ENCODE peak calls at places on chromosomes 7 and 10, in seven cellular contexts. One of them, this sample, is unnamed.

GRCh38 chr10:3139135-3139910 is 33.3 kb downstream of the PITRM1 start:
- DNase-seq in spleen: peak
- DNase-seq in A549: peak
- DNase-seq in B cell: no peak
- DNase-seq in bronchial epithelial cell: no peak
- DNase-seq in fibroblast of lung: no peak
- DNase-seq in AG09319: no peak
- DNase-seq in this sample: no peak

GRCh38 chr10:124551755-124552154 is 90.1 kb downstream of the LHPP start:
- DNase-seq in spleen: no peak
- DNase-seq in A549: no peak
- DNase-seq in B cell: no peak
- DNase-seq in bronchial epithelial cell: no peak
- DNase-seq in fibroblast of lung: no peak
- DNase-seq in AG09319: no peak
- DNase-seq in this sample: no peak

GRCh38 chr10:106816318-106817085 is 348.0 kb downstream of the SORCS1 start:
- DNase-seq in spleen: no peak
- DNase-seq in A549: no peak
- DNase-seq in B cell: no peak
- DNase-seq in bronchial epithelial cell: no peak
- DNase-seq in fibroblast of lung: no peak
- DNase-seq in AG09319: no peak
- DNase-seq in this sample: no peak

GRCh38 chr10:100868391-100868790 is 44.4 kb upstream of the SLF2 start:
- DNase-seq in spleen: no peak
- DNase-seq in A549: no peak
- DNase-seq in B cell: no peak
- DNase-seq in bronchial epithelial cell: no peak
- DNase-seq in fibroblast of lung: no peak
- DNase-seq in AG09319: no peak
- DNase-seq in this sample: no peak

GRCh38 chr10:100562806-100563293 is 27.1 kb downstream of the HIF1AN start:
- DNase-seq in spleen: no peak
- DNase-seq in A549: peak
- DNase-seq in B cell: no peak
- DNase-seq in bronchial epithelial cell: peak
- DNase-seq in fibroblast of lung: peak
- DNase-seq in AG09319: no peak
- DNase-seq in this sample: no peak

GRCh38 chr10:45373783-45374450 is at the start of gene ALOX5:
- DNase-seq in spleen: peak
- DNase-seq in A549: no peak
- DNase-seq in B cell: peak
- DNase-seq in bronchial epithelial cell: no peak
- DNase-seq in fibroblast of lung: no peak
- DNase-seq in AG09319: no peak
- DNase-seq in this sample: peak

GRCh38 chr7:95045236-95045923 is 138.0 kb downstream of the PPP1R9A start:
- DNase-seq in spleen: no peak
- DNase-seq in A549: peak
- DNase-seq in B cell: no peak
- DNase-seq in bronchial epithelial cell: peak
- DNase-seq in fibroblast of lung: peak
- DNase-seq in AG09319: no peak
- DNase-seq in this sample: no peak

GRCh38 chr7:45596665-45597095 is 22.5 kb downstream of the ADCY1 start:
- DNase-seq in spleen: peak
- DNase-seq in A549: no peak
- DNase-seq in B cell: no peak
- DNase-seq in bronchial epithelial cell: no peak
- DNase-seq in fibroblast of lung: no peak
- DNase-seq in AG09319: no peak
- DNase-seq in this sample: no peak

GRCh38 chr7:65251851-65252620 is 121.6 kb upstream of the ZNF92 start:
- DNase-seq in spleen: peak
- DNase-seq in A549: peak
- DNase-seq in B cell: no peak
- DNase-seq in bronchial epithelial cell: peak
- DNase-seq in fibroblast of lung: peak
- DNase-seq in AG09319: no peak
- DNase-seq in this sample: no peak

GRCh38 chr10:87721781-87722180 is 62.1 kb downstream of the PAPSS2 start:
- DNase-seq in spleen: no peak
- DNase-seq in A549: no peak
- DNase-seq in B cell: no peak
- DNase-seq in bronchial epithelial cell: no peak
- DNase-seq in fibroblast of lung: peak
- DNase-seq in AG09319: no peak
- DNase-seq in this sample: no peak

DNA sequence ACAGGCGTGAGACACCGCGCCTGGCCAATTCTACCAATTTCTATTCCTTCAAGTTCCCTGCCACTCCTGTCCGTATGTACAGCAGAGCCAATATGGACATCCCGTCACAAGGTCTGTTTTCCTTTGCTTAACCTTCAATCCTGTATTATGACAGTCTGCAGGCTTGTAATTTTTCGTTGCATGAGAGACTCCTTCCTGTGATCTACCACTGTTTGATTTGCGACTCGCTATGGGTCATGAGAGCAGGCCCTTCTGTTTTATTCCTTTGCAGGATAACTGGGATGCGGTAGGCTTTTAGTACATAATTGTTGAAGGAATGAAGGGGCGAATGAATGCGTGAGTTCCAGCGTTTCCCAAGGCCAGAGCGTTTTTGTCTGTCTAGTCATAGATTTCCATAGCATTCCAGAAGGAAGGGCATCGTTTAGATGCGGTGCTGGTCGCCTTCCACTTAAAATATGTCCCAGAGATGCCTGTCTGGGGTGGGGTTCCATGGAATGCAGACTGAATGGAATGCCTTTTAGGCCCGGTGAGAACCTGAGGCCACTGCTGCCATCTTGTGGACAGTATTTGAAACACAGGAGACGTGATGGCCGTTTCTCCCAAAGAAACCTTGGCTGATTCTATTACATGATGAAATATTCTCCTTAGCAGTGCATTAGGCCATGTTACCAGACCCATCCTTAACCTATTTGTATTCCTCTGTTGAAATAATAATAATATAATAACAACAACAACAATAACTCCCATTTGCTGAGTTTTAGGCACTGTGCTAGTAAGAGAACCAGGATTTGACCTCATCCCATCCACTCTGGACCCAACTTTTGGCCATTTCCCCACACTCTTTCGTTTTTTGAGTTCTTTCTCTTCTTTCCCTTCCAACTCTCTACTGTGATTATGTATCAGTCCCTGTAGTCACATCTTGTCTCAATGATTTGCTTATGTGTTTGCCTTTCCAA is 193.2 kb downstream of the MYOF start:
- DNase-seq in spleen: no peak
- DNase-seq in A549: peak
- DNase-seq in B cell: peak
- DNase-seq in bronchial epithelial cell: peak
- DNase-seq in fibroblast of lung: peak
- DNase-seq in AG09319: peak
- DNase-seq in this sample: peak
- TF ChIP-seq CTCF in spleen: peak
- TF ChIP-seq CTCF in A549: peak
- TF ChIP-seq CTCF in B cell: peak
- TF ChIP-seq CTCF in bronchial epithelial cell: peak
- TF ChIP-seq CTCF in fibroblast of lung: peak
- TF ChIP-seq CTCF in AG09319: peak
- TF ChIP-seq CTCF in this sample: peak

GRCh38 chr10:30494558-30494957 is 60.6 kb downstream of the MAP3K8 start:
- DNase-seq in spleen: no peak
- DNase-seq in A549: no peak
- DNase-seq in B cell: no peak
- DNase-seq in bronchial epithelial cell: no peak
- DNase-seq in fibroblast of lung: no peak
- DNase-seq in AG09319: no peak
- DNase-seq in this sample: no peak

GRCh38 chr10:30491204-30491603 is 57.2 kb downstream of the MAP3K8 start:
- DNase-seq in spleen: no peak
- DNase-seq in A549: no peak
- DNase-seq in B cell: no peak
- DNase-seq in bronchial epithelial cell: peak
- DNase-seq in fibroblast of lung: peak
- DNase-seq in AG09319: peak
- DNase-seq in this sample: no peak

GRCh38 chr10:30491832-30492530 is 58.0 kb downstream of the MAP3K8 start:
- DNase-seq in spleen: no peak
- DNase-seq in A549: no peak
- DNase-seq in B cell: no peak
- DNase-seq in bronchial epithelial cell: no peak
- DNase-seq in fibroblast of lung: no peak
- DNase-seq in AG09319: no peak
- DNase-seq in this sample: no peak

GRCh38 chr10:30495687-30496086 is 61.7 kb downstream of the MAP3K8 start:
- DNase-seq in spleen: no peak
- DNase-seq in A549: no peak
- DNase-seq in B cell: no peak
- DNase-seq in bronchial epithelial cell: peak
- DNase-seq in fibroblast of lung: no peak
- DNase-seq in AG09319: no peak
- DNase-seq in this sample: no peak

GRCh38 chr10:30493609-30494530 is 59.9 kb downstream of the MAP3K8 start:
- DNase-seq in spleen: peak
- DNase-seq in A549: peak
- DNase-seq in B cell: no peak
- DNase-seq in bronchial epithelial cell: peak
- DNase-seq in fibroblast of lung: peak
- DNase-seq in AG09319: no peak
- DNase-seq in this sample: peak
- TF ChIP-seq CTCF in spleen: peak
- TF ChIP-seq CTCF in A549: no peak
- TF ChIP-seq CTCF in B cell: peak
- TF ChIP-seq CTCF in bronchial epithelial cell: no peak
- TF ChIP-seq CTCF in fibroblast of lung: no peak
- TF ChIP-seq CTCF in AG09319: no peak
- TF ChIP-seq CTCF in this sample: peak

GRCh38 chr10:117163954-117164292 is 25.9 kb upstream of the VAX1 start:
- DNase-seq in spleen: no peak
- DNase-seq in A549: no peak
- DNase-seq in B cell: no peak
- DNase-seq in bronchial epithelial cell: no peak
- DNase-seq in fibroblast of lung: no peak
- DNase-seq in AG09319: no peak
- DNase-seq in this sample: no peak

GRCh38 chr10:117164878-117165556 is 26.9 kb upstream of the VAX1 start:
- DNase-seq in spleen: no peak
- DNase-seq in A549: no peak
- DNase-seq in B cell: no peak
- DNase-seq in bronchial epithelial cell: no peak
- DNase-seq in fibroblast of lung: no peak
- DNase-seq in AG09319: no peak
- DNase-seq in this sample: no peak

GRCh38 chr10:117167346-117168134 is 29.5 kb upstream of the VAX1 start:
- DNase-seq in spleen: no peak
- DNase-seq in A549: no peak
- DNase-seq in B cell: no peak
- DNase-seq in bronchial epithelial cell: no peak
- DNase-seq in fibroblast of lung: no peak
- DNase-seq in AG09319: no peak
- DNase-seq in this sample: no peak

GRCh38 chr10:117166420-117167345 is 28.6 kb upstream of the VAX1 start:
- DNase-seq in spleen: no peak
- DNase-seq in A549: no peak
- DNase-seq in B cell: no peak
- DNase-seq in bronchial epithelial cell: peak
- DNase-seq in fibroblast of lung: no peak
- DNase-seq in AG09319: no peak
- DNase-seq in this sample: no peak

DNA sequence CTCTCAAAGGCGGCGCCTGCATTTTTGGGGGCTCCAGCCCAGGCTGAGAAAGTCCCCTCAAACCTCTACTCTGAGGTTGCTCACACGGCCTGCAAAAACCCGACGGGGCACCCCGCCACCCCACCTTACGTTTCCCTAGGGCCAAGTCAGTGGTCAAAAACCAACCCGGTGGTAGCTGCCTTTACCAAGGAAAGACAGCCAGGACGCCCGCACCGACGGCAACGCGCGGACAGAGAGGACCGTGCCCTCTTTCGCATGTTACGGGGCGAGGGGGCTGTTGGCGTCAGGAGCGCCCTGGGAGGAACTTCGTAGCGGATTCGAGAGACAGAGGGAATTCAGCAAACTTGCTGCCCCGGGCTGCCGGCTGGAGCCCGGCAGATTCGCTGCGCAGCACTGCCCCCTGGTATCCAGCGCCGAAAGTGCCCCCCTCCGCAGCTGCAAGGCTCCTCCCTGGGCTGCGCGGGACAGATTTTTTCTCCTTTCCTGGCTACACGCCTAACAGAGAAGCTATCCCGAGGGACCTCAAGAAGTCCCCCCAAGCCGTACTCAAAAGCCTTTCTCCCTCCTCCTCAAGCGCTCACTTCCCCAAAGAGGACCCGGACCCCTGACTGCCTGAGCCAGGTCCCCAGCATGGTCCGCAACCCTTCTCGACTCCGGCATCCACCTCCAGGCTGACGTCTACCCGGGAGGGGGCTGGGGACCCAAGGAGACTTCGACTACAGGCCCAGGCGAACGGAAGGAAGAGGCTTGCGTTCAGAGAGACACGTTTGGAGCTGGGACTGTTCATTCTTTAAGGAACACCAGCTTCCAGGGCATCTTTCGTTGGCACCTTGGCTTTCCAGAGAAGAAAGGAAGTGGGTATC is 27.7 kb upstream of the VAX1 start:
- DNase-seq in spleen: no peak
- DNase-seq in A549: peak
- DNase-seq in B cell: no peak
- DNase-seq in bronchial epithelial cell: no peak
- DNase-seq in fibroblast of lung: peak
- DNase-seq in AG09319: no peak
- DNase-seq in this sample: peak
- TF ChIP-seq CTCF in spleen: no peak
- TF ChIP-seq CTCF in A549: peak
- TF ChIP-seq CTCF in B cell: no peak
- TF ChIP-seq CTCF in bronchial epithelial cell: peak
- TF ChIP-seq CTCF in fibroblast of lung: peak
- TF ChIP-seq CTCF in AG09319: peak
- TF ChIP-seq CTCF in this sample: peak

GRCh38 chr7:148142660-148143248 is 447.8 kb upstream of the C7orf33 start:
- DNase-seq in spleen: no peak
- DNase-seq in A549: peak
- DNase-seq in B cell: no peak
- DNase-seq in bronchial epithelial cell: peak
- DNase-seq in fibroblast of lung: peak
- DNase-seq in AG09319: no peak
- DNase-seq in this sample: peak
- TF ChIP-seq CTCF in spleen: no peak
- TF ChIP-seq CTCF in A549: peak
- TF ChIP-seq CTCF in B cell: peak
- TF ChIP-seq CTCF in bronchial epithelial cell: peak
- TF ChIP-seq CTCF in fibroblast of lung: peak
- TF ChIP-seq CTCF in AG09319: peak
- TF ChIP-seq CTCF in this sample: peak

DNA sequence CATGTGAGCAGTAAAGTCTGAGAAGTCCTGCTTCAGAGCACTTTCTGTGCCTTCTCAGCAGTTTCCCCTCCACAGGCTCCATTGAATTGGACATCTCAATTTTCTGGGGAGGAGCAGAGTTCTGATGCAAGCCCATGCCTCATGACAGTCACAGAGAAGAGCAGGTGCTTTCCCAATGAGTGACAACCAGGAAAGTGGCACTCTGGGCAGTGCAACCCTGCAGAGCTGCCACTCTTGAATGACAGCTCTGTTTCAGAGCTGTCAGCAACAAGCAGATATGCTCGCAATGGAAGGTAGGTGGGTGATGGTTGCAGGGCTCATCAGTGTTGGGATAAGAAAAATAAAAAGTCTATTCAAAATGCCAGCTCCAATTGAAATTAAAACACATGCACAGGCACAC is 50.6 kb downstream of the C10orf67 start:
- DNase-seq in spleen: no peak
- DNase-seq in A549: no peak
- DNase-seq in B cell: no peak
- DNase-seq in bronchial epithelial cell: no peak
- DNase-seq in fibroblast of lung: no peak
- DNase-seq in AG09319: no peak
- DNase-seq in this sample: no peak
- TF ChIP-seq CTCF in spleen: no peak
- TF ChIP-seq CTCF in A549: no peak
- TF ChIP-seq CTCF in B cell: no peak
- TF ChIP-seq CTCF in bronchial epithelial cell: no peak
- TF ChIP-seq CTCF in fibroblast of lung: no peak
- TF ChIP-seq CTCF in AG09319: no peak
- TF ChIP-seq CTCF in this sample: no peak

This sample was measured in GM13977.